ENCODE peak calls at places on chromosomes 7 and 10, in seven cellular contexts. I is activated T-helper 1 cell treated with Interleukin-2 at 50 U/mL for 16 hours; G is choroid plexus epithelial cell; Q is activated CD4-positive, alpha-beta memory T cell treated with anti-CD3 and anti-CD28 coated beads, Interleukin-2, amount 10 ng/mL, durations not matched to agents 7 days and 5 days; E is effector CD4-positive, alpha-beta T cell; H is activated CD4-positive, alpha-beta T cell treated with anti-CD3 and anti-CD28 coated beads, Interleukin-2, amount 50 U/mL, for 4 hours; F is iPS-NIHi11. O is an unnamed sample.
A peak's percentile ranks its signal among the peaks of the same experiment; 100 is the strongest.

GRCh38 chr7:91777522-91777921 is 103.0 kb downstream of the MTERF1 start:
- DNase-seq in I (no peak), G (no peak), Q (no peak), E (no peak), H (no peak), F (no peak), O (no peak)

GRCh38 chr10:6383099-6383812 is 180.5 kb downstream of the PFKFB3 start:
- DNase-seq in I (no peak), G (peak; percentile 36), Q (no peak), E (no peak), H (no peak), F (no peak), O (no peak)

GRCh38 chr7:10588084-10588483 is 385.6 kb upstream of the PHF14 start:
- DNase-seq in I (no peak), G (no peak), Q (no peak), E (no peak), H (no peak), F (no peak), O (no peak)

GRCh38 chr10:1217237-1217587 is 161.0 kb downstream of the WDR37 start:
- DNase-seq in I (no peak), G (no peak), Q (no peak), E (no peak), H (no peak), F (no peak), O (no peak)

GRCh38 chr10:22335204-22335956 is 9.9 kb upstream of the SPAG6 start:
- DNase-seq in I (no peak), G (peak; percentile 42), Q (peak; percentile 76), E (peak; percentile 66), H (peak; percentile 58), F (peak; percentile 63), O (no peak)

GRCh38 chr10:7435674-7436073 is 24.8 kb upstream of the SFMBT2 start:
- DNase-seq in I (no peak), G (no peak), Q (no peak), E (no peak), H (no peak), F (no peak), O (no peak)

GRCh38 chr7:51315393-51316261 is 982 bp downstream of the COBL start:
- DNase-seq in I (no peak), G (peak; percentile 3), Q (no peak), E (no peak), H (no peak), F (peak; percentile 56), O (peak; percentile 48)

GRCh38 chr7:35729061-35729783 is 34.3 kb upstream of the HERPUD2 start:
- DNase-seq in I (no peak), G (no peak), Q (peak; percentile 61), E (peak; percentile 29), H (no peak), F (no peak), O (no peak)

GRCh38 chr7:89067048-89067447 is 271.5 kb upstream of the TEX47 start:
- DNase-seq in I (no peak), G (no peak), Q (no peak), E (no peak), H (no peak), F (no peak), O (no peak)

GRCh38 chr7:17625038-17625437 is 315.3 kb downstream of the SNX13 start:
- DNase-seq in I (no peak), G (peak; percentile 79), Q (no peak), E (no peak), H (no peak), F (no peak), O (no peak)

GRCh38 chr7:106386958-106387357 is 102.2 kb upstream of the NAMPT start:
- DNase-seq in I (no peak), G (no peak), Q (no peak), E (no peak), H (no peak), F (no peak), O (no peak)

GRCh38 chr7:45088821-45089313 is at the start of gene NACAD:
- DNase-seq in I (no peak), G (no peak), Q (no peak), E (no peak), H (no peak), F (peak; percentile 87), O (no peak)

GRCh38 chr10:103660364-103661197 is 167.1 kb downstream of the NEURL1 start:
- DNase-seq in I (no peak), G (peak; percentile 69), Q (no peak), E (no peak), H (no peak), F (no peak), O (no peak)

GRCh38 chr10:107442035-107442505 is 277.6 kb upstream of the SORCS1 start:
- DNase-seq in I (no peak), G (peak; percentile 62), Q (no peak), E (no peak), H (no peak), F (no peak), O (no peak)

GRCh38 chr10:68506406-68506805 is 20.9 kb downstream of the SLC25A16 start:
- DNase-seq in I (no peak), G (no peak), Q (no peak), E (no peak), H (no peak), F (no peak), O (no peak)

GRCh38 chr10:62681211-62681940 is 123.1 kb upstream of the ADO start:
- DNase-seq in I (peak; percentile 42), G (peak; percentile 2), Q (peak; percentile 60), E (peak; percentile 45), H (peak; percentile 70), F (peak; percentile 53), O (peak; percentile 22)

GRCh38 chr10:30818010-30818660 is 188.6 kb upstream of the LYZL2 start:
- DNase-seq in I (no peak), G (peak; percentile 66), Q (no peak), E (no peak), H (no peak), F (peak; percentile 38), O (no peak)

GRCh38 chr10:118629211-118629610 is 33.8 kb upstream of the PRLHR start:
- DNase-seq in I (no peak), G (no peak), Q (no peak), E (no peak), H (no peak), F (no peak), O (no peak)

GRCh38 chr10:101096378-101096777 is 34.6 kb downstream of the KAZALD1 start:
- DNase-seq in I (no peak), G (no peak), Q (no peak), E (no peak), H (no peak), F (no peak), O (no peak)

GRCh38 chr7:14570750-14571607 is 331.6 kb downstream of the DGKB start:
- DNase-seq in I (no peak), G (no peak), Q (no peak), E (no peak), H (no peak), F (no peak), O (no peak)

GRCh38 chr10:132282667-132283603 is 24.8 kb downstream of the STK32C start:
- DNase-seq in I (no peak), G (no peak), Q (no peak), E (no peak), H (no peak), F (no peak), O (no peak)

GRCh38 chr10:43112608-43112961 is 25.7 kb upstream of the CSGALNACT2 start:
- DNase-seq in I (no peak), G (no peak), Q (no peak), E (no peak), H (no peak), F (no peak), O (no peak)

GRCh38 chr7:101746311-101746710 is 71.1 kb upstream of the CUX1 start:
- DNase-seq in I (no peak), G (no peak), Q (no peak), E (no peak), H (no peak), F (no peak), O (no peak)

GRCh38 chr7:142870575-142871259 is 14.8 kb downstream of the TRPV6 start:
- DNase-seq in I (no peak), G (no peak), Q (peak; percentile 14), E (no peak), H (no peak), F (no peak), O (no peak)

GRCh38 chr7:149849174-149849573 is 11.0 kb downstream of the ZNF862 start:
- DNase-seq in I (no peak), G (no peak), Q (no peak), E (no peak), H (no peak), F (no peak), O (no peak)